ENCODE peak calls at places on chromosome 6, in eight cellular contexts. One of them, this sample, is unnamed.

GRCh38 chr6:170203212-170203611 is 87.7 kb downstream of the DLL1 start:
- DNase-seq in heart left ventricle: peak; percentile 8
- DNase-seq in NCI-H1930: no peak
- DNase-seq in retinal pigment epithelial cell: no peak
- DNase-seq in GF-D8: no peak
- DNase-seq in heart right ventricle: no peak
- DNase-seq in cardiac muscle cell: no peak
- DNase-seq in NCI-H345: no peak
- DNase-seq in this sample: no peak

GRCh38 chr6:35013701-35014100 is 124.6 kb downstream of the ANKS1A start:
- DNase-seq in retinal pigment epithelial cell: no peak
- DNase-seq in heart right ventricle: no peak
- DNase-seq in NCI-H345: no peak
- DNase-seq in NCI-H1930: no peak
- DNase-seq in GF-D8: peak; percentile 13
- DNase-seq in heart left ventricle: no peak
- DNase-seq in cardiac muscle cell: no peak
- DNase-seq in this sample: no peak

GRCh38 chr6:118350881-118351430 is 197.1 kb upstream of the PLN start:
- DNase-seq in NCI-H345: peak; percentile 87
- DNase-seq in retinal pigment epithelial cell: no peak
- DNase-seq in heart right ventricle: no peak
- DNase-seq in NCI-H1930: peak; percentile 18
- DNase-seq in cardiac muscle cell: no peak
- DNase-seq in GF-D8: no peak
- DNase-seq in heart left ventricle: no peak
- DNase-seq in this sample: no peak

GRCh38 chr6:144063246-144063743 is 32.1 kb downstream of the SF3B5 start:
- DNase-seq in cardiac muscle cell: no peak
- DNase-seq in GF-D8: no peak
- DNase-seq in heart left ventricle: no peak
- DNase-seq in heart right ventricle: no peak
- DNase-seq in NCI-H1930: no peak
- DNase-seq in NCI-H345: peak; percentile 66
- DNase-seq in retinal pigment epithelial cell: no peak
- DNase-seq in this sample: no peak

GRCh38 chr6:152201134-152201533 is 393.7 kb downstream of the ESR1 start:
- DNase-seq in NCI-H345: no peak
- DNase-seq in NCI-H1930: no peak
- DNase-seq in cardiac muscle cell: no peak
- DNase-seq in heart right ventricle: no peak
- DNase-seq in GF-D8: no peak
- DNase-seq in retinal pigment epithelial cell: peak; percentile 21
- DNase-seq in heart left ventricle: no peak
- DNase-seq in this sample: no peak

GRCh38 chr6:21893778-21894177 is 300.2 kb downstream of the SOX4 start:
- DNase-seq in GF-D8: no peak
- DNase-seq in heart left ventricle: no peak
- DNase-seq in cardiac muscle cell: no peak
- DNase-seq in retinal pigment epithelial cell: no peak
- DNase-seq in heart right ventricle: no peak
- DNase-seq in NCI-H1930: no peak
- DNase-seq in NCI-H345: no peak
- DNase-seq in this sample: no peak

GRCh38 chr6:335572-335971 is 43.3 kb downstream of the DUSP22 start:
- DNase-seq in heart right ventricle: no peak
- DNase-seq in retinal pigment epithelial cell: no peak
- DNase-seq in heart left ventricle: no peak
- DNase-seq in GF-D8: no peak
- DNase-seq in cardiac muscle cell: no peak
- DNase-seq in NCI-H1930: no peak
- DNase-seq in NCI-H345: no peak
- DNase-seq in this sample: no peak

GRCh38 chr6:136446579-136447182 is 103.5 kb downstream of the MAP7 start:
- DNase-seq in heart right ventricle: no peak
- DNase-seq in cardiac muscle cell: no peak
- DNase-seq in heart left ventricle: no peak
- DNase-seq in retinal pigment epithelial cell: no peak
- DNase-seq in NCI-H345: no peak
- DNase-seq in NCI-H1930: no peak
- DNase-seq in GF-D8: no peak
- DNase-seq in this sample: no peak

GRCh38 chr6:36679043-36679821 is 718 bp downstream of the CDKN1A start:
- DNase-seq in NCI-H1930: no peak
- DNase-seq in cardiac muscle cell: peak; percentile 51
- DNase-seq in heart right ventricle: peak; percentile 82
- DNase-seq in heart left ventricle: peak; percentile 82
- DNase-seq in retinal pigment epithelial cell: no peak
- DNase-seq in GF-D8: no peak
- DNase-seq in NCI-H345: peak; percentile 57
- DNase-seq in this sample: peak; percentile 46

GRCh38 chr6:38160831-38161230 is 341.3 kb downstream of the ZFAND3 start:
- DNase-seq in GF-D8: no peak
- DNase-seq in NCI-H345: no peak
- DNase-seq in cardiac muscle cell: no peak
- DNase-seq in heart right ventricle: no peak
- DNase-seq in heart left ventricle: no peak
- DNase-seq in NCI-H1930: no peak
- DNase-seq in retinal pigment epithelial cell: no peak
- DNase-seq in this sample: no peak

GRCh38 chr6:39948156-39948850 is 14.0 kb upstream of the MOCS1 start:
- DNase-seq in NCI-H1930: no peak
- DNase-seq in cardiac muscle cell: no peak
- DNase-seq in heart left ventricle: no peak
- DNase-seq in heart right ventricle: no peak
- DNase-seq in GF-D8: no peak
- DNase-seq in NCI-H345: no peak
- DNase-seq in retinal pigment epithelial cell: no peak
- DNase-seq in this sample: no peak

GRCh38 chr6:73073238-73073637 is 152.1 kb downstream of the KHDC1L start:
- DNase-seq in NCI-H345: no peak
- DNase-seq in heart left ventricle: no peak
- DNase-seq in NCI-H1930: no peak
- DNase-seq in cardiac muscle cell: no peak
- DNase-seq in GF-D8: no peak
- DNase-seq in heart right ventricle: no peak
- DNase-seq in retinal pigment epithelial cell: no peak
- DNase-seq in this sample: no peak

GRCh38 chr6:90548001-90548400 is 38.9 kb downstream of the MAP3K7 start:
- DNase-seq in NCI-H1930: no peak
- DNase-seq in heart left ventricle: no peak
- DNase-seq in GF-D8: no peak
- DNase-seq in cardiac muscle cell: no peak
- DNase-seq in NCI-H345: no peak
- DNase-seq in retinal pigment epithelial cell: no peak
- DNase-seq in heart right ventricle: no peak
- DNase-seq in this sample: no peak

GRCh38 chr6:125957391-125957693 is 772 bp downstream of the HINT3 start:
- DNase-seq in heart left ventricle: no peak
- DNase-seq in retinal pigment epithelial cell: no peak
- DNase-seq in heart right ventricle: no peak
- DNase-seq in GF-D8: no peak
- DNase-seq in NCI-H1930: peak; percentile 7
- DNase-seq in NCI-H345: no peak
- DNase-seq in cardiac muscle cell: no peak
- DNase-seq in this sample: no peak

GRCh38 chr6:16602035-16602434 is 159.2 kb downstream of the ATXN1 start:
- DNase-seq in cardiac muscle cell: no peak
- DNase-seq in NCI-H345: no peak
- DNase-seq in retinal pigment epithelial cell: no peak
- DNase-seq in heart left ventricle: no peak
- DNase-seq in heart right ventricle: no peak
- DNase-seq in GF-D8: no peak
- DNase-seq in NCI-H1930: no peak
- DNase-seq in this sample: no peak

GRCh38 chr6:105250523-105250922 is 70.7 kb upstream of the POPDC3 start:
- DNase-seq in GF-D8: no peak
- DNase-seq in NCI-H345: no peak
- DNase-seq in NCI-H1930: no peak
- DNase-seq in retinal pigment epithelial cell: no peak
- DNase-seq in heart left ventricle: no peak
- DNase-seq in cardiac muscle cell: no peak
- DNase-seq in heart right ventricle: no peak
- DNase-seq in this sample: no peak

GRCh38 chr6:161038229-161039003 is 46.8 kb downstream of the MAP3K4 start:
- DNase-seq in NCI-H1930: no peak
- DNase-seq in NCI-H345: no peak
- DNase-seq in GF-D8: no peak
- DNase-seq in retinal pigment epithelial cell: peak; percentile 34
- DNase-seq in heart left ventricle: peak; percentile 40
- DNase-seq in cardiac muscle cell: no peak
- DNase-seq in heart right ventricle: no peak
- DNase-seq in this sample: no peak

GRCh38 chr6:151154418-151154817 is 85.3 kb upstream of the AKAP12 start:
- DNase-seq in heart right ventricle: peak; percentile 40
- DNase-seq in cardiac muscle cell: peak; percentile 34
- DNase-seq in heart left ventricle: peak; percentile 33
- DNase-seq in GF-D8: no peak
- DNase-seq in NCI-H345: no peak
- DNase-seq in retinal pigment epithelial cell: no peak
- DNase-seq in NCI-H1930: no peak
- DNase-seq in this sample: no peak